ENCODE peak calls at places on chromosomes 7 and 10, in eight cellular contexts. One of them, this sample, is unnamed.

GRCh38 chr7:68185641-68186040 is 1189.0 kb downstream of the TYW1 start:
- DNase-seq in GM04504: no peak
- DNase-seq in kidney tubule cell: no peak
- DNase-seq in amniotic stem cell: no peak
- DNase-seq in cardiac fibroblast: no peak
- DNase-seq in lower leg skin: no peak
- DNase-seq in activated T-helper 1 cell treated with anti-CD3 and anti-CD28 coated beads, Interleukin-2, amount 50 U/mL, for 16 hours: no peak
- DNase-seq in SW480: no peak
- DNase-seq in this sample: no peak

GRCh38 chr10:1148855-1149620 is 92.9 kb downstream of the WDR37 start:
- DNase-seq in GM04504: no peak
- DNase-seq in kidney tubule cell: no peak
- DNase-seq in amniotic stem cell: no peak
- DNase-seq in cardiac fibroblast: no peak
- DNase-seq in lower leg skin: peak; percentile 61
- DNase-seq in activated T-helper 1 cell treated with anti-CD3 and anti-CD28 coated beads, Interleukin-2, amount 50 U/mL, for 16 hours: no peak
- DNase-seq in SW480: no peak
- DNase-seq in this sample: no peak

GRCh38 chr7:151272410-151272809 is 23.9 kb upstream of the SMARCD3 start:
- DNase-seq in GM04504: no peak
- DNase-seq in kidney tubule cell: no peak
- DNase-seq in amniotic stem cell: no peak
- DNase-seq in cardiac fibroblast: peak; percentile 29
- DNase-seq in lower leg skin: no peak
- DNase-seq in activated T-helper 1 cell treated with anti-CD3 and anti-CD28 coated beads, Interleukin-2, amount 50 U/mL, for 16 hours: no peak
- DNase-seq in SW480: no peak
- DNase-seq in this sample: no peak

GRCh38 chr7:30727061-30727945 is 24.6 kb upstream of the INMT start:
- DNase-seq in GM04504: no peak
- DNase-seq in kidney tubule cell: no peak
- DNase-seq in amniotic stem cell: no peak
- DNase-seq in cardiac fibroblast: no peak
- DNase-seq in lower leg skin: no peak
- DNase-seq in activated T-helper 1 cell treated with anti-CD3 and anti-CD28 coated beads, Interleukin-2, amount 50 U/mL, for 16 hours: peak; percentile 24
- DNase-seq in SW480: peak; percentile 55
- DNase-seq in this sample: no peak

GRCh38 chr10:110762849-110763211 is 108.9 kb upstream of the PDCD4 start:
- DNase-seq in GM04504: no peak
- DNase-seq in kidney tubule cell: peak; percentile 57
- DNase-seq in amniotic stem cell: no peak
- DNase-seq in cardiac fibroblast: no peak
- DNase-seq in lower leg skin: peak; percentile 59
- DNase-seq in activated T-helper 1 cell treated with anti-CD3 and anti-CD28 coated beads, Interleukin-2, amount 50 U/mL, for 16 hours: no peak
- DNase-seq in SW480: no peak
- DNase-seq in this sample: no peak

GRCh38 chr10:102645388-102645740 is 1.1 kb downstream of the TRIM8 start:
- DNase-seq in GM04504: no peak
- DNase-seq in kidney tubule cell: peak; percentile 91
- DNase-seq in amniotic stem cell: peak; percentile 54
- DNase-seq in cardiac fibroblast: no peak
- DNase-seq in lower leg skin: no peak
- DNase-seq in activated T-helper 1 cell treated with anti-CD3 and anti-CD28 coated beads, Interleukin-2, amount 50 U/mL, for 16 hours: peak; percentile 27
- DNase-seq in SW480: peak; percentile 69
- DNase-seq in this sample: peak; percentile 64

GRCh38 chr10:27446091-27446918 is 57.8 kb upstream of the RAB18 start:
- DNase-seq in GM04504: peak; percentile 58
- DNase-seq in kidney tubule cell: peak; percentile 51
- DNase-seq in amniotic stem cell: no peak
- DNase-seq in cardiac fibroblast: peak; percentile 52
- DNase-seq in lower leg skin: no peak
- DNase-seq in activated T-helper 1 cell treated with anti-CD3 and anti-CD28 coated beads, Interleukin-2, amount 50 U/mL, for 16 hours: no peak
- DNase-seq in SW480: peak; percentile 50
- DNase-seq in this sample: peak; percentile 20

GRCh38 chr7:112211348-112211907 is 4.9 kb downstream of the ZNF277 start:
- DNase-seq in GM04504: no peak
- DNase-seq in kidney tubule cell: peak; percentile 86
- DNase-seq in amniotic stem cell: no peak
- DNase-seq in cardiac fibroblast: peak; percentile 73
- DNase-seq in lower leg skin: no peak
- DNase-seq in activated T-helper 1 cell treated with anti-CD3 and anti-CD28 coated beads, Interleukin-2, amount 50 U/mL, for 16 hours: no peak
- DNase-seq in SW480: no peak
- DNase-seq in this sample: peak; percentile 70

GRCh38 chr10:32489935-32490334 is 44.0 kb downstream of the CCDC7 start:
- DNase-seq in GM04504: no peak
- DNase-seq in kidney tubule cell: peak; percentile 3
- DNase-seq in amniotic stem cell: no peak
- DNase-seq in cardiac fibroblast: no peak
- DNase-seq in lower leg skin: no peak
- DNase-seq in activated T-helper 1 cell treated with anti-CD3 and anti-CD28 coated beads, Interleukin-2, amount 50 U/mL, for 16 hours: no peak
- DNase-seq in SW480: no peak
- DNase-seq in this sample: no peak

GRCh38 chr7:157239571-157240270 is 97.1 kb upstream of the DNAJB6 start:
- DNase-seq in GM04504: no peak
- DNase-seq in kidney tubule cell: no peak
- DNase-seq in amniotic stem cell: no peak
- DNase-seq in cardiac fibroblast: no peak
- DNase-seq in lower leg skin: no peak
- DNase-seq in activated T-helper 1 cell treated with anti-CD3 and anti-CD28 coated beads, Interleukin-2, amount 50 U/mL, for 16 hours: no peak
- DNase-seq in SW480: no peak
- DNase-seq in this sample: no peak

GRCh38 chr10:46547881-46548780 is 8.3 kb downstream of the GPRIN2 start:
- DNase-seq in GM04504: no peak
- DNase-seq in kidney tubule cell: peak; percentile 78
- DNase-seq in amniotic stem cell: no peak
- DNase-seq in cardiac fibroblast: no peak
- DNase-seq in lower leg skin: peak; percentile 85
- DNase-seq in activated T-helper 1 cell treated with anti-CD3 and anti-CD28 coated beads, Interleukin-2, amount 50 U/mL, for 16 hours: peak; percentile 2
- DNase-seq in SW480: no peak
- DNase-seq in this sample: peak; percentile 100

GRCh38 chr7:101330011-101330484 is 8.4 kb upstream of the IFT22 start:
- DNase-seq in GM04504: no peak
- DNase-seq in kidney tubule cell: no peak
- DNase-seq in amniotic stem cell: no peak
- DNase-seq in cardiac fibroblast: no peak
- DNase-seq in lower leg skin: no peak
- DNase-seq in activated T-helper 1 cell treated with anti-CD3 and anti-CD28 coated beads, Interleukin-2, amount 50 U/mL, for 16 hours: no peak
- DNase-seq in SW480: no peak
- DNase-seq in this sample: no peak

GRCh38 chr10:15420858-15421257 is 49.8 kb upstream of the FAM171A1 start:
- DNase-seq in GM04504: no peak
- DNase-seq in kidney tubule cell: no peak
- DNase-seq in amniotic stem cell: no peak
- DNase-seq in cardiac fibroblast: no peak
- DNase-seq in lower leg skin: no peak
- DNase-seq in activated T-helper 1 cell treated with anti-CD3 and anti-CD28 coated beads, Interleukin-2, amount 50 U/mL, for 16 hours: no peak
- DNase-seq in SW480: no peak
- DNase-seq in this sample: no peak

GRCh38 chr7:1049006-1049741 is 4.8 kb downstream of the GPR146 start:
- DNase-seq in GM04504: no peak
- DNase-seq in kidney tubule cell: no peak
- DNase-seq in amniotic stem cell: no peak
- DNase-seq in cardiac fibroblast: no peak
- DNase-seq in lower leg skin: peak; percentile 86
- DNase-seq in activated T-helper 1 cell treated with anti-CD3 and anti-CD28 coated beads, Interleukin-2, amount 50 U/mL, for 16 hours: no peak
- DNase-seq in SW480: no peak
- DNase-seq in this sample: no peak

GRCh38 chr10:99815611-99816010 is 33.2 kb downstream of the ABCC2 start:
- DNase-seq in GM04504: no peak
- DNase-seq in kidney tubule cell: no peak
- DNase-seq in amniotic stem cell: no peak
- DNase-seq in cardiac fibroblast: peak; percentile 49
- DNase-seq in lower leg skin: no peak
- DNase-seq in activated T-helper 1 cell treated with anti-CD3 and anti-CD28 coated beads, Interleukin-2, amount 50 U/mL, for 16 hours: no peak
- DNase-seq in SW480: no peak
- DNase-seq in this sample: no peak

GRCh38 chr7:131899271-131900030 is 343.0 kb upstream of the PODXL start:
- DNase-seq in GM04504: no peak
- DNase-seq in kidney tubule cell: peak; percentile 37
- DNase-seq in amniotic stem cell: no peak
- DNase-seq in cardiac fibroblast: no peak
- DNase-seq in lower leg skin: no peak
- DNase-seq in activated T-helper 1 cell treated with anti-CD3 and anti-CD28 coated beads, Interleukin-2, amount 50 U/mL, for 16 hours: no peak
- DNase-seq in SW480: no peak
- DNase-seq in this sample: peak; percentile 66

GRCh38 chr10:72276013-72276387 is 2.3 kb downstream of the DDIT4 start:
- DNase-seq in GM04504: no peak
- DNase-seq in kidney tubule cell: peak; percentile 81
- DNase-seq in amniotic stem cell: no peak
- DNase-seq in cardiac fibroblast: peak; percentile 54
- DNase-seq in lower leg skin: no peak
- DNase-seq in activated T-helper 1 cell treated with anti-CD3 and anti-CD28 coated beads, Interleukin-2, amount 50 U/mL, for 16 hours: no peak
- DNase-seq in SW480: no peak
- DNase-seq in this sample: no peak

GRCh38 chr10:96606216-96606615 is 19.4 kb upstream of the TM9SF3 start:
- DNase-seq in GM04504: no peak
- DNase-seq in kidney tubule cell: peak; percentile 53
- DNase-seq in amniotic stem cell: no peak
- DNase-seq in cardiac fibroblast: no peak
- DNase-seq in lower leg skin: no peak
- DNase-seq in activated T-helper 1 cell treated with anti-CD3 and anti-CD28 coated beads, Interleukin-2, amount 50 U/mL, for 16 hours: no peak
- DNase-seq in SW480: peak; percentile 48
- DNase-seq in this sample: peak; percentile 77

GRCh38 chr7:28423919-28424514 is 11.7 kb downstream of the CREB5 start:
- DNase-seq in GM04504: no peak
- DNase-seq in kidney tubule cell: no peak
- DNase-seq in amniotic stem cell: no peak
- DNase-seq in cardiac fibroblast: no peak
- DNase-seq in lower leg skin: no peak
- DNase-seq in activated T-helper 1 cell treated with anti-CD3 and anti-CD28 coated beads, Interleukin-2, amount 50 U/mL, for 16 hours: no peak
- DNase-seq in SW480: no peak
- DNase-seq in this sample: no peak

GRCh38 chr10:110666673-110667072 is 22.5 kb downstream of the RBM20 start:
- DNase-seq in GM04504: no peak
- DNase-seq in kidney tubule cell: no peak
- DNase-seq in amniotic stem cell: no peak
- DNase-seq in cardiac fibroblast: no peak
- DNase-seq in lower leg skin: no peak
- DNase-seq in activated T-helper 1 cell treated with anti-CD3 and anti-CD28 coated beads, Interleukin-2, amount 50 U/mL, for 16 hours: no peak
- DNase-seq in SW480: no peak
- DNase-seq in this sample: no peak

GRCh38 chr7:98678215-98678614 is 61.1 kb downstream of the NPTX2 start:
- DNase-seq in GM04504: no peak
- DNase-seq in kidney tubule cell: no peak
- DNase-seq in amniotic stem cell: no peak
- DNase-seq in cardiac fibroblast: no peak
- DNase-seq in lower leg skin: no peak
- DNase-seq in activated T-helper 1 cell treated with anti-CD3 and anti-CD28 coated beads, Interleukin-2, amount 50 U/mL, for 16 hours: no peak
- DNase-seq in SW480: no peak
- DNase-seq in this sample: no peak

GRCh38 chr10:113326160-113327111 is 226.4 kb upstream of the HABP2 start:
- DNase-seq in GM04504: peak; percentile 80
- DNase-seq in kidney tubule cell: peak; percentile 92
- DNase-seq in amniotic stem cell: peak; percentile 81
- DNase-seq in cardiac fibroblast: peak; percentile 60
- DNase-seq in lower leg skin: peak; percentile 89
- DNase-seq in activated T-helper 1 cell treated with anti-CD3 and anti-CD28 coated beads, Interleukin-2, amount 50 U/mL, for 16 hours: no peak
- DNase-seq in SW480: peak; percentile 82
- DNase-seq in this sample: peak; percentile 93

GRCh38 chr10:128539784-128540759 is 413.8 kb upstream of the MKI67 start:
- DNase-seq in GM04504: no peak
- DNase-seq in kidney tubule cell: no peak
- DNase-seq in amniotic stem cell: no peak
- DNase-seq in cardiac fibroblast: no peak
- DNase-seq in lower leg skin: peak; percentile 60
- DNase-seq in activated T-helper 1 cell treated with anti-CD3 and anti-CD28 coated beads, Interleukin-2, amount 50 U/mL, for 16 hours: no peak
- DNase-seq in SW480: no peak
- DNase-seq in this sample: no peak

GRCh38 chr10:46514431-46514861 is 42.0 kb downstream of the GPRIN2 start:
- DNase-seq in GM04504: no peak
- DNase-seq in kidney tubule cell: no peak
- DNase-seq in amniotic stem cell: no peak
- DNase-seq in cardiac fibroblast: no peak
- DNase-seq in lower leg skin: peak; percentile 79
- DNase-seq in activated T-helper 1 cell treated with anti-CD3 and anti-CD28 coated beads, Interleukin-2, amount 50 U/mL, for 16 hours: no peak
- DNase-seq in SW480: no peak
- DNase-seq in this sample: no peak

GRCh38 chr10:8726087-8726486 is 671.6 kb downstream of the GATA3 start:
- DNase-seq in GM04504: no peak
- DNase-seq in kidney tubule cell: peak; percentile 11
- DNase-seq in amniotic stem cell: no peak
- DNase-seq in cardiac fibroblast: no peak
- DNase-seq in lower leg skin: no peak
- DNase-seq in activated T-helper 1 cell treated with anti-CD3 and anti-CD28 coated beads, Interleukin-2, amount 50 U/mL, for 16 hours: no peak
- DNase-seq in SW480: no peak
- DNase-seq in this sample: no peak